ENCODE peak calls at places on chromosome 20, in ten cellular contexts. I, L, M, R, T, X, C, A, O and P are unnamed samples.

GRCh38 chr20:37363221-37364012 is 17.5 kb downstream of the SRC start:
- DNase-seq in I (no peak), L (no peak), M (no peak), R (no peak), T (no peak), X (no peak), C (no peak), A (no peak), O (no peak), P (no peak)

GRCh38 chr20:42652261-42652660 is 537.4 kb downstream of the PTPRT start:
- DNase-seq in I (no peak), L (no peak), M (no peak), R (no peak), T (no peak), X (no peak), C (no peak), A (no peak), O (no peak), P (no peak)

GRCh38 chr20:41654292-41654691 is 36.1 kb upstream of the CHD6 start:
- DNase-seq in I (no peak), L (no peak), M (no peak), R (no peak), T (no peak), X (no peak), C (peak), A (no peak), O (no peak), P (no peak)

GRCh38 chr20:45827712-45828111 is 600 bp upstream of the TNNC2 start:
- DNase-seq in I (no peak), L (no peak), M (no peak), R (no peak), T (no peak), X (no peak), C (no peak), A (no peak), O (no peak), P (no peak)

GRCh38 chr20:18992418-18992817 is 178.8 kb downstream of the SCP2D1 start:
- DNase-seq in I (no peak), L (no peak), M (no peak), R (no peak), T (no peak), X (no peak), C (no peak), A (no peak), O (no peak), P (no peak)

GRCh38 chr20:21509597-21510331 is 4.1 kb downstream of the NKX2-2 start:
- DNase-seq in I (peak), L (no peak), M (no peak), R (no peak), T (no peak), X (peak), C (peak), A (peak), O (peak), P (peak)

GRCh38 chr20:22342410-22342809 is 242.0 kb downstream of the FOXA2 start:
- DNase-seq in I (no peak), L (no peak), M (no peak), R (no peak), T (no peak), X (no peak), C (no peak), A (no peak), O (no peak), P (no peak)

GRCh38 chr20:32648761-32649615 is 24.8 kb downstream of the C20orf203 start:
- DNase-seq in I (no peak), L (no peak), M (no peak), R (no peak), T (no peak), X (no peak), C (no peak), A (no peak), O (no peak), P (no peak)

GRCh38 chr20:44832724-44833123 is 22.4 kb upstream of the RIMS4 start:
- DNase-seq in I (peak), L (no peak), M (no peak), R (no peak), T (no peak), X (peak), C (no peak), A (no peak), O (peak), P (peak)

GRCh38 chr20:50815162-50815989 is 20.5 kb downstream of the BCAS4 start:
- DNase-seq in I (peak), L (no peak), M (no peak), R (peak), T (no peak), X (peak), C (no peak), A (no peak), O (peak), P (no peak)

GRCh38 chr20:4871486-4871885 is 129.8 kb downstream of the SLC23A2 start:
- DNase-seq in I (no peak), L (no peak), M (no peak), R (no peak), T (no peak), X (no peak), C (no peak), A (no peak), O (no peak), P (no peak)

GRCh38 chr20:38219006-38219950 is 41.3 kb downstream of the KIAA1755 start:
- DNase-seq in I (no peak), L (no peak), M (no peak), R (no peak), T (no peak), X (no peak), C (no peak), A (no peak), O (no peak), P (no peak)

GRCh38 chr20:37011147-37011546 is 59.6 kb upstream of the SAMHD1 start:
- DNase-seq in I (no peak), L (no peak), M (peak), R (no peak), T (no peak), X (no peak), C (no peak), A (no peak), O (no peak), P (no peak)

GRCh38 chr20:43959079-43959919 is 44.6 kb downstream of the TOX2 start:
- DNase-seq in I (no peak), L (peak), M (peak), R (no peak), T (no peak), X (no peak), C (no peak), A (no peak), O (no peak), P (no peak)

GRCh38 chr20:59403962-59404314 is 103.5 kb downstream of the EDN3 start:
- DNase-seq in I (no peak), L (no peak), M (peak), R (no peak), T (no peak), X (no peak), C (no peak), A (no peak), O (no peak), P (no peak)

GRCh38 chr20:36097331-36097730 is 57.2 kb upstream of the EPB41L1 start:
- DNase-seq in I (no peak), L (peak), M (no peak), R (no peak), T (no peak), X (peak), C (no peak), A (no peak), O (no peak), P (peak)

GRCh38 chr20:40953856-40954255 is 74.8 kb upstream of the TOP1 start:
- DNase-seq in I (peak), L (no peak), M (no peak), R (no peak), T (no peak), X (peak), C (no peak), A (no peak), O (no peak), P (no peak)

GRCh38 chr20:49447946-49448809 is 34.3 kb downstream of the KCNB1 start:
- DNase-seq in I (no peak), L (peak), M (no peak), R (no peak), T (no peak), X (no peak), C (no peak), A (no peak), O (no peak), P (no peak)